ENCODE peak calls at places on chromosomes 1 and 21, in nine cellular contexts. A is OCI-LY7; L is iPS DF 6.9; Z is body of pancreas; J is CD4-positive, CD25-positive, alpha-beta regulatory T cell; X is vagina; E is lower lobe of right lung; I is uterus; N is aorta. O is an unnamed sample. For H3K4me1, the result is how much of the 10 kb centered on the place peaks cover.

GRCh38 chr1:206800411-206800810 is 28.1 kb upstream of the IL10 start:
- DNase-seq in A (no peak), L (no peak), Z (no peak), J (no peak), X (no peak), E (no peak), I (no peak), N (no peak), O (no peak)

GRCh38 chr1:199931666-199932377 is 95.7 kb upstream of the NR5A2 start:
- DNase-seq in A (peak), L (no peak), Z (peak), J (peak), X (no peak), E (no peak), I (no peak), N (no peak), O (peak)

GRCh38 chr21:45523411-45524101 is 18.7 kb downstream of the SLC19A1 start:
- DNase-seq in A (no peak), L (no peak), Z (no peak), J (no peak), X (no peak), E (peak), I (peak), N (peak), O (peak)

GRCh38 chr1:8552135-8552534 is 234.2 kb downstream of the SLC45A1 start:
- DNase-seq in A (peak), L (no peak), Z (no peak), J (no peak), X (no peak), E (no peak), I (no peak), N (no peak), O (no peak)

GRCh38 chr1:175338447-175339135 is 146.0 kb upstream of the KIAA0040 start:
- DNase-seq in A (peak), L (peak), Z (no peak), J (peak), X (no peak), E (no peak), I (no peak), N (no peak), O (no peak)

GRCh38 chr1:2234762-2235113 is 6.6 kb downstream of the SKI start:
- DNase-seq in A (no peak), L (no peak), Z (no peak), J (no peak), X (no peak), E (peak), I (no peak), N (no peak), O (no peak)

GRCh38 chr1:84665703-84666317 is 24.5 kb downstream of the SSX2IP start:
- DNase-seq in A (no peak), L (no peak), Z (no peak), J (no peak), X (no peak), E (no peak), I (no peak), N (no peak), O (no peak)

GRCh38 chr1:1270813-1271212 is 2.8 kb downstream of the UBE2J2 start:
- DNase-seq in A (no peak), L (no peak), Z (no peak), J (no peak), X (no peak), E (no peak), I (no peak), N (no peak), O (no peak)

GRCh38 chr1:106700151-106700550 is 356.3 kb upstream of the PRMT6 start:
- DNase-seq in A (no peak), L (no peak), Z (no peak), J (no peak), X (no peak), E (no peak), I (no peak), N (no peak), O (no peak)

GRCh38 chr1:120179420-120180348 is 3.4 kb upstream of the SEC22B start:
- DNase-seq in A (no peak), L (no peak), Z (peak), J (no peak), X (no peak), E (no peak), I (peak), N (peak), O (no peak)

GRCh38 chr1:119482517-119483425 is 24.2 kb upstream of the HSD3B1 start:
- DNase-seq in A (no peak), L (no peak), Z (no peak), J (no peak), X (no peak), E (no peak), I (no peak), N (no peak), O (no peak)

GRCh38 chr1:31397360-31398095 is 15.5 kb upstream of the SERINC2 start:
- DNase-seq in A (no peak), L (no peak), Z (no peak), J (no peak), X (no peak), E (no peak), I (no peak), N (no peak), O (no peak)

DNA sequence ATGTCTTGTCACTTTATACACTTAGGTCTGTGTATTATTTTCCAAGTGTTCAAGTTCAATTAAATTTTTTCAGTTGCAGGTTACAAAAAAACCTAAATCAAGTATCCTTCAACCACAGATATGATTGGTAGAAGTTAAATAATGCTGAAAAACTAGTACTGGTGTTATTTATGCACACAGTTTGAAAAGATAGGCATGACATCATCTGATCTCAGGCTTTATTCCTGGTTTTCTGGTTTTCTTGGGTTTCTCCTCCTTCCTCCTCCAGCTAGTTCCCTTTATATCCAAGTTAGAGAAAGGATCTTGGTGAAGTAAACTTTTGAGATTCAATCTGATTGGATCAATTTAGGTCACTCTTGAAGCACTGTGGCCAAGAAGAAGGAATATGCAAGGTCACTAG is 1201.1 kb upstream of the B3GALT2 start:
- DNase-seq in A (no peak), L (no peak), Z (no peak), J (no peak), X (no peak), E (no peak), I (no peak), N (no peak), O (no peak)
- H3K4me1 ChIP-seq in A (under half), L (under half), Z (under half), J (under half), X (under half), E (under half), I (under half), N (under half), O (under half)

DNA sequence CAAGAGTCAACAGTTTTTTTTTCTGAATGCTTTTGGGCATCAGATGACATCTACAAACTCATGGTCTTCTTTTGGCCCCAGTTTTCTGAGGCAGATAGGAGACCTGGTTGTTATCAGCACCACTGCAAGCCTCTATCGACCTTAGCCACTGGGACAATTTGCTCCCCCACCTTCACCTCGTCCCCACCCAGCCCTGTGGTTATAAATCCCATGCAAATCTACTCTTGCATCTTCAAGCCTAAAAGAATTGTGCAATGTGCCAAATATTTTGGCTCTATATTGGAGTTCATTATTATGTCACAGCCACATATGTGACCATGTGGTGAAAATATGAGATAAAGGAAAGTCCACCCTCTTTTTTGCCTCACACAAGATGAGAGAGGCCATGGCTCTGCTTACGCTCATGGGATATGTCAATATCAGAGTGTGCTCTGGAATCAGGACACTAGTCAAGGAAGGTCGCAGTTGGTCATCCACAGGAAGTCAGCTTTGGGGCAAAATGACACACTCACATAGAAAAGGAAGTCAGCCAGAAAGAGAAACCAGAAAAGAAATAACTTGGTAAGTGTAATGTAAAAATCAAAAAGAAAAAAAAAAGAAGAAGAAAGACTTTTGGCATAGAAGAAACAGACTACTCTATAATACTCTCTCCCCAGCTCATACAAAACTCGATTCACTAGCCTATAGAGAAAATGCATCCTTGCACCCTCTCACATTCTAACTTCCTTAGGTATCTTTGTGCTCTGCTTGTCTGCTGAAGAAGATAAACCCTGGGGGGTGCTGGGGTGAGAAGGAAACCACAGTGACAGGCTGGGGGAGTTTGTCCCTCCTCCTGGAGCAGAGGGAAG is 21.2 kb downstream of the SLC30A10 start:
- DNase-seq in A (no peak), L (no peak), Z (no peak), J (no peak), X (no peak), E (no peak), I (no peak), N (no peak), O (no peak)
- H3K4me1 ChIP-seq in A (under half), L (under half), Z (under half), J (under half), X (under half), E (under half), I (under half), N (under half), O (under half)

GRCh38 chr1:153597206-153597605 is 15.7 kb downstream of the S100A16 start:
- DNase-seq in A (no peak), L (no peak), Z (no peak), J (no peak), X (no peak), E (no peak), I (no peak), N (no peak), O (no peak)

GRCh38 chr1:153598309-153599172 is 14.4 kb downstream of the S100A16 start:
- DNase-seq in A (peak), L (peak), Z (no peak), J (peak), X (no peak), E (no peak), I (no peak), N (no peak), O (no peak)

GRCh38 chr1:153602749-153603148 is 10.2 kb downstream of the S100A16 start:
- DNase-seq in A (no peak), L (no peak), Z (no peak), J (no peak), X (no peak), E (no peak), I (no peak), N (no peak), O (no peak)

DNA sequence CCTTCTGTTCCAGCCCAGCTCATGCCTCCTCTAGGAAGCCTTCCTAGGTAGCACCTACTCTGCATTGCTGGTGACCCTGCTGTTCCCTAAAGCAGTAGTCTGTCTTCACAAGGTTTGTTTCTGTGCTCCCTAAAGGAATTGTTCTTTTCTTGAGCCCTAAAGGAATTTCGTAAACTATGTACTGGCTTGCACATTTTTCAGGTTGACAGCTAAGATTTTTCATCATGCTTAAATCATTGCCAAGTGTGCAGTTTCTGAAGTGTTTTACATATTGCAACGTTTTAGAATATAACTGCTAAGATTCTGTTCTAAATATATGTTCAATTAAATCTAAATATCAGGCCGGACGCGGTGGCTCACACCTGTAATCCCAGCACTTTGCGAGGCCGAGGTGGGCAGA is 13.1 kb downstream of the S100A16 start:
- DNase-seq in A (no peak), L (no peak), Z (no peak), J (no peak), X (no peak), E (no peak), I (no peak), N (no peak), O (no peak)
- H3K4me1 ChIP-seq in A (under half), L (under half), Z (under half), J (under half), X (under half), E (under half), I (under half), N (under half), O (under half)

DNA sequence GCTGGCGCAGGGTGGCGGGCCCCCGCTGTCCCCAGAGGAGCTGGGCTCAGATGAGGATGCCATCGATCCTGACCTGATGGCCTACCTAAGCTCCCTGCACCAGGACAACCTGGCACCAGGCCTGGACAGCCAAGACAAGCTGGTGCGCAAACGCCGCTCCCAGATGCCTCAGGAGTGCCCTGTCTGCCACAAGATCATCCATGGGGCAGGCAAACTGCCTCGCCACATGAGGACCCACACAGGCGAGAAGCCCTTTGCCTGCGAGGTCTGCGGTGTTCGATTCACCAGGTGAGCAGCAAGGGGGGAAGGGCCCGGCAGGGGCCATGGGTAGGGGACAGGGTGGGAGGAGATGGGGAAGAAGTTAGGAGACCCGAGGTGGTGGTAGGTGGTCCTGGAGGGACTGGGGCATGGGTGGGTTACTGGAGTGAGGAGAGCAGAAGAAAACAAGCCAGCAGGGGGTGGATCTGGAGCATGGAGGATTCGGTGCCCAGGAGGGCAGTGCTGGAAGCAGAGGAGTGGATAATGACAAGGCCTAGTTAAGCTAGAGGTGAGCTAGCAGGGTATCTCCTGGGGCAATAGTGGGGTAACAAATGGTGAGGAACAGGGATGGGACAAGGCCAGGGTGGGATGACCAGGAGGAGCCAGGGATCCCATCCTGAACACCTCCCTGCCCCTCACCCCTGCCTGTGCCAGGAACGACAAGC is 13.1 kb downstream of the ZBTB7B start:
- DNase-seq in A (no peak), L (no peak), Z (no peak), J (no peak), X (no peak), E (no peak), I (no peak), N (no peak), O (no peak)
- H3K4me1 ChIP-seq in A (half or more), L (under half), Z (half or more), J (half or more), X (half or more), E (half or more), I (under half), N (under half), O (half or more)

GRCh38 chr1:27570823-27571222 is 33.1 kb downstream of the AHDC1 start:
- DNase-seq in A (no peak), L (no peak), Z (no peak), J (no peak), X (no peak), E (no peak), I (no peak), N (no peak), O (no peak)
- H3K4me1 ChIP-seq in A (under half), L (under half), Z (half or more), J (under half), X (half or more), E (half or more), I (under half), N (under half), O (half or more)

DNA sequence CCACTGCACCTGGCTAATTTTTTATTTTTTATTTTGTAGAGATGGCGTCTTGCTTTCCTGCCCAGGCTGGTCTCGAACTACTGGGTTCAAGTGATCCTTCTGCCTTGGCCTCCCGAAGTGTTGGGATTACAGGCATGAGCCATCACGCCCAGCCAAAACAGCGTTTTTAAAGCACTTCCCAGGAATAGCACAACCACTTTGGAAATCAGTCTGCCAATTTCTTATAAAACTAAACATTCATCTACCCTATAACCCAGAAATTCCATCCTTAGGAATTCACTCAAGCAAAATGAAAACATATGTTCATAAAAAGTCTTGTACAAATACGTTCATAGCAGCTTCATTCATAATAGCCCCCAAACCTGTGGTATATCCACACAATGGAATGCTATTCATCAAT is 36.2 kb downstream of the PHC2 start:
- DNase-seq in A (no peak), L (no peak), Z (no peak), J (no peak), X (no peak), E (no peak), I (no peak), N (no peak), O (no peak)
- H3K4me1 ChIP-seq in A (under half), L (under half), Z (under half), J (under half), X (under half), E (under half), I (under half), N (under half), O (under half)

GRCh38 chr1:62286778-62287224 is 32.4 kb downstream of the KANK4 start:
- DNase-seq in A (no peak), L (peak), Z (peak), J (no peak), X (no peak), E (no peak), I (no peak), N (no peak), O (no peak)
- H3K4me1 ChIP-seq in A (under half), L (under half), Z (under half), J (under half), X (under half), E (under half), I (under half), N (under half), O (under half)

GRCh38 chr21:33487996-33488395 is 3.5 kb downstream of the DNAJC28 start:
- DNase-seq in A (no peak), L (no peak), Z (no peak), J (no peak), X (no peak), E (no peak), I (no peak), N (no peak), O (no peak)
- H3K4me1 ChIP-seq in A (under half), L (under half), Z (under half), J (under half), X (under half), E (under half), I (under half), N (under half), O (under half)

DNA sequence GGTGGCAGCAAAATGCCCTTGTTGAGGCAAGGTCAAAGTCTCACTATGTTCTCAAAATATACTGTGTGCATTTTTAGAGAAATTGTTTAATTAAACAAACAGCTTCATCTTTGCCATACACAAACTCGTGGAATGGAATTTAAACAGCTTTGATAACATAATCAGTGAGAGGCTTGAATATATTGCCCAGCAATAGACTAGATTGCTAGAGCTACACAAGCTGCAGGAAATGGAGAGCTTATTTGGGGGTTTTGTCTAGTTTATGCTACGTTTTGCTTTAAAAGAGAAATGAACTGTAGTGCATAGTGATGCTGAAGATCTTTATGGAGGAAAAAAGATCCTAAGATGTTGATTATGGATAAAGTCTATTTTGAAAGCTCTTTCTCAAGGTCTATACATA is 166.8 kb upstream of the HMCN1 start:
- DNase-seq in A (no peak), L (no peak), Z (no peak), J (no peak), X (no peak), E (no peak), I (no peak), N (no peak), O (no peak)
- H3K4me1 ChIP-seq in A (under half), L (under half), Z (under half), J (half or more), X (under half), E (under half), I (under half), N (under half), O (under half)

O was measured in left lung.